ENCODE peak calls at places on chromosomes 1 and 21, in seven cellular contexts. One of them, this sample, is unnamed.

GRCh38 chr1:181083842-181084605 is 4.5 kb upstream of the IER5 start:
- DNase-seq in RWPE1: no peak
- DNase-seq in CD8-positive, alpha-beta memory T cell: peak
- DNase-seq in effector CD4-positive, alpha-beta T cell: peak
- DNase-seq in mesothelial cell of epicardium: no peak
- DNase-seq in anterior cingulate cortex: no peak
- DNase-seq in nucleus accumbens: no peak
- DNase-seq in this sample: peak

GRCh38 chr1:115545791-115546733 is 95.7 kb upstream of the VANGL1 start:
- DNase-seq in RWPE1: peak
- DNase-seq in CD8-positive, alpha-beta memory T cell: no peak
- DNase-seq in effector CD4-positive, alpha-beta T cell: no peak
- DNase-seq in mesothelial cell of epicardium: peak
- DNase-seq in anterior cingulate cortex: no peak
- DNase-seq in nucleus accumbens: no peak
- DNase-seq in this sample: no peak

GRCh38 chr1:97827887-97828286 is 92.9 kb downstream of the DPYD start:
- DNase-seq in RWPE1: no peak
- DNase-seq in CD8-positive, alpha-beta memory T cell: no peak
- DNase-seq in effector CD4-positive, alpha-beta T cell: no peak
- DNase-seq in mesothelial cell of epicardium: no peak
- DNase-seq in anterior cingulate cortex: no peak
- DNase-seq in nucleus accumbens: no peak
- DNase-seq in this sample: no peak

GRCh38 chr1:15741183-15741850 is 982 bp upstream of the TMEM82 start:
- DNase-seq in RWPE1: peak
- DNase-seq in CD8-positive, alpha-beta memory T cell: peak
- DNase-seq in effector CD4-positive, alpha-beta T cell: peak
- DNase-seq in mesothelial cell of epicardium: peak
- DNase-seq in anterior cingulate cortex: peak
- DNase-seq in nucleus accumbens: no peak
- DNase-seq in this sample: peak

GRCh38 chr1:51924455-51924854 is 45.9 kb upstream of the NRDC start:
- DNase-seq in RWPE1: no peak
- DNase-seq in CD8-positive, alpha-beta memory T cell: no peak
- DNase-seq in effector CD4-positive, alpha-beta T cell: no peak
- DNase-seq in mesothelial cell of epicardium: no peak
- DNase-seq in anterior cingulate cortex: no peak
- DNase-seq in nucleus accumbens: no peak
- DNase-seq in this sample: no peak

GRCh38 chr1:230254265-230254664 is 171.9 kb downstream of the PGBD5 start:
- DNase-seq in RWPE1: no peak
- DNase-seq in CD8-positive, alpha-beta memory T cell: no peak
- DNase-seq in effector CD4-positive, alpha-beta T cell: no peak
- DNase-seq in mesothelial cell of epicardium: no peak
- DNase-seq in anterior cingulate cortex: no peak
- DNase-seq in nucleus accumbens: no peak
- DNase-seq in this sample: no peak

GRCh38 chr1:50637460-50637859 is 214.2 kb upstream of the DMRTA2 start:
- DNase-seq in RWPE1: no peak
- DNase-seq in CD8-positive, alpha-beta memory T cell: no peak
- DNase-seq in effector CD4-positive, alpha-beta T cell: no peak
- DNase-seq in mesothelial cell of epicardium: no peak
- DNase-seq in anterior cingulate cortex: no peak
- DNase-seq in nucleus accumbens: no peak
- DNase-seq in this sample: no peak

GRCh38 chr1:114154146-114154962 is 685 bp upstream of the SYT6 start:
- DNase-seq in RWPE1: no peak
- DNase-seq in CD8-positive, alpha-beta memory T cell: no peak
- DNase-seq in effector CD4-positive, alpha-beta T cell: no peak
- DNase-seq in mesothelial cell of epicardium: no peak
- DNase-seq in anterior cingulate cortex: no peak
- DNase-seq in nucleus accumbens: no peak
- DNase-seq in this sample: peak

GRCh38 chr1:200907611-200908097 is 13.0 kb downstream of the INAVA start:
- DNase-seq in RWPE1: no peak
- DNase-seq in CD8-positive, alpha-beta memory T cell: no peak
- DNase-seq in effector CD4-positive, alpha-beta T cell: no peak
- DNase-seq in mesothelial cell of epicardium: no peak
- DNase-seq in anterior cingulate cortex: no peak
- DNase-seq in nucleus accumbens: no peak
- DNase-seq in this sample: no peak

GRCh38 chr1:112707217-112708001 is 482 bp upstream of the RHOC start:
- DNase-seq in RWPE1: peak
- DNase-seq in CD8-positive, alpha-beta memory T cell: peak
- DNase-seq in effector CD4-positive, alpha-beta T cell: peak
- DNase-seq in mesothelial cell of epicardium: peak
- DNase-seq in anterior cingulate cortex: peak
- DNase-seq in nucleus accumbens: peak
- DNase-seq in this sample: peak

GRCh38 chr1:22314676-22315075 is 137.0 kb upstream of the ZBTB40 start:
- DNase-seq in RWPE1: no peak
- DNase-seq in CD8-positive, alpha-beta memory T cell: no peak
- DNase-seq in effector CD4-positive, alpha-beta T cell: no peak
- DNase-seq in mesothelial cell of epicardium: no peak
- DNase-seq in anterior cingulate cortex: no peak
- DNase-seq in nucleus accumbens: no peak
- DNase-seq in this sample: no peak

GRCh38 chr1:84853743-84854721 is 39.0 kb downstream of the LPAR3 start:
- DNase-seq in RWPE1: peak
- DNase-seq in CD8-positive, alpha-beta memory T cell: peak
- DNase-seq in effector CD4-positive, alpha-beta T cell: peak
- DNase-seq in mesothelial cell of epicardium: no peak
- DNase-seq in anterior cingulate cortex: no peak
- DNase-seq in nucleus accumbens: no peak
- DNase-seq in this sample: no peak

GRCh38 chr21:25790122-25790951 is 55.6 kb downstream of the GABPA start:
- DNase-seq in RWPE1: peak
- DNase-seq in CD8-positive, alpha-beta memory T cell: no peak
- DNase-seq in effector CD4-positive, alpha-beta T cell: no peak
- DNase-seq in mesothelial cell of epicardium: no peak
- DNase-seq in anterior cingulate cortex: peak
- DNase-seq in nucleus accumbens: no peak
- DNase-seq in this sample: peak

GRCh38 chr1:229068266-229069043 is 202.5 kb upstream of the RAB4A start:
- DNase-seq in RWPE1: no peak
- DNase-seq in CD8-positive, alpha-beta memory T cell: no peak
- DNase-seq in effector CD4-positive, alpha-beta T cell: no peak
- DNase-seq in mesothelial cell of epicardium: no peak
- DNase-seq in anterior cingulate cortex: no peak
- DNase-seq in nucleus accumbens: no peak
- DNase-seq in this sample: no peak

GRCh38 chr1:26289158-26290059 is 9.5 kb downstream of the SH3BGRL3 start:
- DNase-seq in RWPE1: no peak
- DNase-seq in CD8-positive, alpha-beta memory T cell: peak
- DNase-seq in effector CD4-positive, alpha-beta T cell: no peak
- DNase-seq in mesothelial cell of epicardium: no peak
- DNase-seq in anterior cingulate cortex: no peak
- DNase-seq in nucleus accumbens: no peak
- DNase-seq in this sample: no peak

GRCh38 chr1:37128091-37128490 is 93.8 kb upstream of the GRIK3 start:
- DNase-seq in RWPE1: no peak
- DNase-seq in CD8-positive, alpha-beta memory T cell: no peak
- DNase-seq in effector CD4-positive, alpha-beta T cell: no peak
- DNase-seq in mesothelial cell of epicardium: no peak
- DNase-seq in anterior cingulate cortex: no peak
- DNase-seq in nucleus accumbens: no peak
- DNase-seq in this sample: no peak

GRCh38 chr1:55071477-55071876 is 32.1 kb downstream of the PCSK9 start:
- DNase-seq in RWPE1: peak
- DNase-seq in CD8-positive, alpha-beta memory T cell: no peak
- DNase-seq in effector CD4-positive, alpha-beta T cell: no peak
- DNase-seq in mesothelial cell of epicardium: no peak
- DNase-seq in anterior cingulate cortex: no peak
- DNase-seq in nucleus accumbens: no peak
- DNase-seq in this sample: peak

GRCh38 chr1:92797961-92798360 is 13.1 kb upstream of the EVI5 start:
- DNase-seq in RWPE1: no peak
- DNase-seq in CD8-positive, alpha-beta memory T cell: no peak
- DNase-seq in effector CD4-positive, alpha-beta T cell: no peak
- DNase-seq in mesothelial cell of epicardium: no peak
- DNase-seq in anterior cingulate cortex: no peak
- DNase-seq in nucleus accumbens: no peak
- DNase-seq in this sample: no peak

GRCh38 chr1:73839922-73840321 is 358.1 kb downstream of the LRRIQ3 start:
- DNase-seq in RWPE1: no peak
- DNase-seq in CD8-positive, alpha-beta memory T cell: no peak
- DNase-seq in effector CD4-positive, alpha-beta T cell: no peak
- DNase-seq in mesothelial cell of epicardium: no peak
- DNase-seq in anterior cingulate cortex: no peak
- DNase-seq in nucleus accumbens: no peak
- DNase-seq in this sample: no peak

GRCh38 chr1:193312432-193312831 is 126.0 kb upstream of the B3GALT2 start:
- DNase-seq in RWPE1: no peak
- DNase-seq in CD8-positive, alpha-beta memory T cell: no peak
- DNase-seq in effector CD4-positive, alpha-beta T cell: no peak
- DNase-seq in mesothelial cell of epicardium: no peak
- DNase-seq in anterior cingulate cortex: no peak
- DNase-seq in nucleus accumbens: no peak
- DNase-seq in this sample: no peak

GRCh38 chr1:153539395-153540093 is 1.2 kb downstream of the S100A5 start:
- DNase-seq in RWPE1: no peak
- DNase-seq in CD8-positive, alpha-beta memory T cell: no peak
- DNase-seq in effector CD4-positive, alpha-beta T cell: no peak
- DNase-seq in mesothelial cell of epicardium: no peak
- DNase-seq in anterior cingulate cortex: no peak
- DNase-seq in nucleus accumbens: no peak
- DNase-seq in this sample: no peak

GRCh38 chr1:153553691-153554608 is 4.9 kb upstream of the S100A3 start:
- DNase-seq in RWPE1: no peak
- DNase-seq in CD8-positive, alpha-beta memory T cell: no peak
- DNase-seq in effector CD4-positive, alpha-beta T cell: no peak
- DNase-seq in mesothelial cell of epicardium: no peak
- DNase-seq in anterior cingulate cortex: no peak
- DNase-seq in nucleus accumbens: no peak
- DNase-seq in this sample: no peak

GRCh38 chr1:207103892-207104373 is at the start of gene C4BPA:
- DNase-seq in RWPE1: no peak
- DNase-seq in CD8-positive, alpha-beta memory T cell: no peak
- DNase-seq in effector CD4-positive, alpha-beta T cell: no peak
- DNase-seq in mesothelial cell of epicardium: no peak
- DNase-seq in anterior cingulate cortex: no peak
- DNase-seq in nucleus accumbens: no peak
- DNase-seq in this sample: no peak